ENCODE peak calls at places on chromosomes 1 and 21, in seven cellular contexts. K is IMR-90, R is H9, O is mesendoderm, A is neuronal stem cell, W is mesenchymal stem cell, V is H1. H is an unnamed sample.

GRCh38 chr1:35556494-35557117 is 597 bp downstream of the KIAA0319L start:
- DNase-seq in A (no peak), K (no peak), R (no peak), V (no peak), W (no peak), O (no peak), H (no peak)

GRCh38 chr1:43509740-43510375 is 20.8 kb upstream of the PTPRF start:
- DNase-seq in O (no peak), K (no peak), V (no peak), R (no peak), W (no peak), A (no peak), H (no peak)

GRCh38 chr1:19163261-19163660 is 46.8 kb downstream of the UBR4 start:
- DNase-seq in R (no peak), W (peak; percentile 32), A (no peak), V (no peak), O (no peak), K (peak; percentile 93), H (no peak)

GRCh38 chr1:53016705-53017104 is 45.3 kb upstream of the PODN start:
- DNase-seq in A (no peak), O (no peak), V (no peak), K (peak; percentile 41), W (peak; percentile 29), R (no peak), H (no peak)

GRCh38 chr1:33005117-33005811 is 31.4 kb downstream of the AK2 start:
- DNase-seq in O (no peak), A (no peak), W (peak; percentile 28), K (no peak), R (no peak), V (no peak), H (no peak)

GRCh38 chr1:76066390-76066789 is 8.2 kb upstream of the ST6GALNAC3 start:
- DNase-seq in A (no peak), K (peak; percentile 67), O (no peak), V (no peak), R (no peak), W (peak; percentile 15), H (peak; percentile 29)

GRCh38 chr1:61334718-61335589 is 252.6 kb downstream of the NFIA start:
- DNase-seq in V (no peak), R (no peak), K (no peak), W (peak; percentile 19), O (no peak), A (no peak), H (no peak)

GRCh38 chr1:113615425-113615824 is 143.9 kb downstream of the PHTF1 start:
- DNase-seq in W (no peak), A (no peak), V (no peak), O (no peak), R (no peak), K (peak; percentile 48), H (no peak)

GRCh38 chr1:165114022-165114888 is 242.3 kb downstream of the LMX1A start:
- DNase-seq in V (peak; percentile 47), A (peak; percentile 64), R (peak; percentile 51), W (peak; percentile 46), K (peak; percentile 30), O (peak; percentile 75), H (peak; percentile 54)

GRCh38 chr1:115671176-115672062 is 29.6 kb downstream of the VANGL1 start:
- DNase-seq in A (no peak), K (peak; percentile 69), W (no peak), R (no peak), O (no peak), V (no peak), H (no peak)

GRCh38 chr1:186967659-186968394 is 139.1 kb downstream of the PLA2G4A start:
- DNase-seq in W (peak; percentile 45), O (peak; percentile 76), A (peak; percentile 31), R (no peak), K (peak; percentile 54), V (no peak), H (no peak)

GRCh38 chr1:104132386-104132973 is 382.8 kb downstream of the AMY1C start:
- DNase-seq in K (peak; percentile 1), V (no peak), A (peak; percentile 39), O (peak; percentile 83), W (peak; percentile 35), R (peak; percentile 41), H (no peak)

GRCh38 chr1:236489710-236490377 is 33.9 kb upstream of the LGALS8 start:
- DNase-seq in R (no peak), K (peak; percentile 55), A (peak; percentile 51), V (no peak), O (peak; percentile 59), W (peak; percentile 52), H (peak; percentile 78)

GRCh38 chr1:162561616-162562451 is at the start of gene UAP1:
- DNase-seq in W (no peak), A (no peak), R (peak; percentile 27), K (no peak), O (peak; percentile 11), V (no peak), H (no peak)

GRCh38 chr1:197912739-197913494 is 4.3 kb upstream of the LHX9 start:
- DNase-seq in R (no peak), W (no peak), A (peak; percentile 17), K (no peak), O (no peak), V (no peak), H (no peak)

GRCh38 chr21:9839011-9839661 is 682.2 kb upstream of the TPTE start:
- DNase-seq in A (no peak), R (peak; percentile 31), W (no peak), O (no peak), K (no peak), V (no peak), H (no peak)

GRCh38 chr1:78682527-78682926 is 32.9 kb downstream of the IFI44 start:
- DNase-seq in W (no peak), V (no peak), A (no peak), O (no peak), K (peak; percentile 15), R (no peak), H (no peak)

GRCh38 chr1:154741327-154741726 is 128.8 kb downstream of the KCNN3 start:
- DNase-seq in A (no peak), V (no peak), O (no peak), K (peak; percentile 17), W (no peak), R (no peak), H (peak; percentile 29)

GRCh38 chr1:90359994-90360393 is 357.1 kb downstream of the BARHL2 start:
- DNase-seq in V (no peak), R (no peak), A (no peak), O (peak; percentile 33), W (no peak), K (no peak), H (peak; percentile 42)

GRCh38 chr1:240136402-240136801 is 44.7 kb downstream of the FMN2 start:
- DNase-seq in W (no peak), A (no peak), O (no peak), V (no peak), K (peak; percentile 23), R (no peak), H (no peak)

GRCh38 chr1:21935891-21936365 is 1.2 kb downstream of the HSPG2 start:
- DNase-seq in A (no peak), V (no peak), R (no peak), W (peak; percentile 35), K (no peak), O (peak; percentile 60), H (no peak)

GRCh38 chr1:174721246-174721645 is 273.5 kb downstream of the GPR52 start:
- DNase-seq in K (no peak), O (no peak), V (no peak), R (no peak), W (no peak), A (no peak), H (no peak)

GRCh38 chr1:58251415-58252073 is 295.0 kb downstream of the OMA1 start:
- DNase-seq in A (peak; percentile 21), R (peak; percentile 51), K (no peak), W (no peak), O (peak; percentile 68), V (no peak), H (no peak)

GRCh38 chr1:17874231-17874630 is 119.1 kb downstream of the ACTL8 start:
- DNase-seq in R (no peak), K (peak; percentile 94), V (no peak), O (peak; percentile 66), W (peak; percentile 63), A (no peak), H (peak; percentile 39)

GRCh38 chr1:116429821-116430374 is 56.9 kb downstream of the ATP1A1 start:
- DNase-seq in R (no peak), W (no peak), K (no peak), O (no peak), A (no peak), V (no peak), H (no peak)

GRCh38 chr1:47295579-47295978 is 18.4 kb downstream of the STIL start:
- DNase-seq in W (no peak), K (peak; percentile 74), A (no peak), O (no peak), R (no peak), V (no peak), H (no peak)

GRCh38 chr1:47302472-47302871 is 11.5 kb downstream of the STIL start:
- DNase-seq in V (no peak), A (no peak), O (no peak), W (no peak), K (no peak), R (no peak), H (no peak)

GRCh38 chr1:47298025-47298699 is 15.8 kb downstream of the STIL start:
- DNase-seq in W (no peak), R (no peak), K (no peak), O (no peak), V (no peak), A (no peak), H (no peak)
- H3K4ac ChIP-seq in W (no peak overlapping the region), R (no peak overlapping the region), K (no peak overlapping the region), O (no peak overlapping the region), V (no peak overlapping the region), A (no peak overlapping the region), H (no peak overlapping the region)

DNA sequence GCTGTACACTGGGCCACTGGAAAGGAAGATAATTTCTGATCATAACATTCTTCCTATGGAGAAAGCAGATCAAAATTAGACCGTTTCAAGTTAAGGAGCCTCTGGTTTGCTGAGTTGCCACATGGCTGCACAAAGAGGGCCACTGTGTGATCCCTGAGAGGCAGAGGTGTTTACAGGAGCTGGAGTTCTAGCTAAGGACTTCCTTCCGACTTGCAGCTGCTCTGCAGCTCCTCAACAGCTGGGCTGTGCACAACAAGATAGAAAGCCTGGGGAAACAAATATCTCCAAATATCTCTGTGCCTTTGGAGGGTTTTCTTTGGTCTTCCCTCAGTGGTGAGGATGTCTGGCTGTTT is 26.8 kb downstream of the GADD45A start:
- DNase-seq in V (no peak), O (peak; percentile 33), W (peak; percentile 49), R (no peak), K (no peak), A (no peak), H (no peak)
- H3K4me1 ChIP-seq in V (no peaks in the 10 kb centered on the region), O (peaks cover 12% of the 10 kb centered on the region), W (peaks cover 17% of the 10 kb centered on the region), R (no peaks in the 10 kb centered on the region), K (peaks cover 40% of the 10 kb centered on the region), A (peaks cover 6% of the 10 kb centered on the region), H (no peaks in the 10 kb centered on the region)

DNA sequence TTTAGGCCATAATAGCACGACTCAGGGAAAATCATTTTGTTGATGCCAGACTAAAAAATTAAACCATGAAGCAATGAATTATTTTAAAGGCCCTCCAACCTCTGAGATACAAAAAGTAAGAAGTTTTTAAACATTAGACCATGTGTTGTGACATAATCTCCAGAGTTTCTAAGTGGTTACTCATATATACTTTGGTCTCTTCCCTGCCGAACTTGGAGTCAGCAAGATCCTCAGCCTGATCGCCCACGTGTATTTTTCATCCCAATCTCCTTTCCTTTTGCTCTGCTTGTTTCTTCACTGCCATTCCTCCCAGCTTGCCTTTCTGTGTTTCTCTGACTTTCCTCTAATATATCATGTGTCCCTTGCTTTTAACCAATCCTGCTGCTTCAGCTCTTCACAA is 3.8 kb downstream of the ARV1 start:
- DNase-seq in R (no peak), O (no peak), A (no peak), K (peak; percentile 94), W (peak; percentile 58), V (no peak), H (peak; percentile 59)
- H3K4ac ChIP-seq in R (no peak overlapping the region), O (no peak overlapping the region), A (no peak overlapping the region), K (no peak overlapping the region), W (no peak overlapping the region), V (no peak overlapping the region), H (no peak overlapping the region)

GRCh38 chr1:64925594-64925993 is 40.8 kb downstream of the JAK1 start:
- DNase-seq in A (no peak), R (no peak), K (no peak), O (no peak), V (no peak), W (no peak), H (no peak)
- H3K4me1 ChIP-seq in A (no peaks in the 10 kb centered on the region), R (peaks cover 9% of the 10 kb centered on the region), K (peaks cover 6% of the 10 kb centered on the region), O (no peaks in the 10 kb centered on the region), V (peaks cover 6% of the 10 kb centered on the region), W (no peaks in the 10 kb centered on the region), H (no peaks in the 10 kb centered on the region)